ENCODE peak calls at places on chromosomes 11 and 22, in four cellular contexts. One of them, this sample, is unnamed.

GRCh38 chr11:94823127-94823732 is 55.1 kb downstream of the AMOTL1 start:
- DNase-seq in neuronal stem cell: no peak
- DNase-seq in tibial artery: no peak
- DNase-seq in psoas muscle: no peak
- DNase-seq in this sample: no peak

GRCh38 chr11:111585371-111585770 is 16.9 kb upstream of the SIK2 start:
- DNase-seq in neuronal stem cell: no peak
- DNase-seq in tibial artery: no peak
- DNase-seq in psoas muscle: no peak
- DNase-seq in this sample: no peak

GRCh38 chr11:132456735-132457328 is 1075.5 kb downstream of the OPCML start:
- DNase-seq in neuronal stem cell: peak
- DNase-seq in tibial artery: no peak
- DNase-seq in psoas muscle: no peak
- DNase-seq in this sample: no peak

GRCh38 chr11:450809-451451 is 851 bp downstream of the PTDSS2 start:
- DNase-seq in neuronal stem cell: peak
- DNase-seq in tibial artery: no peak
- DNase-seq in psoas muscle: peak
- DNase-seq in this sample: no peak

GRCh38 chr22:24112188-24112587 is 69.1 kb upstream of the SUSD2 start:
- DNase-seq in neuronal stem cell: no peak
- DNase-seq in tibial artery: no peak
- DNase-seq in psoas muscle: no peak
- DNase-seq in this sample: no peak

GRCh38 chr11:65862941-65863888 is 3.0 kb downstream of the MUS81 start:
- DNase-seq in neuronal stem cell: no peak
- DNase-seq in tibial artery: peak
- DNase-seq in psoas muscle: peak
- DNase-seq in this sample: no peak

GRCh38 chr11:76237914-76238313 is 31.6 kb upstream of the WNT11 start:
- DNase-seq in neuronal stem cell: no peak
- DNase-seq in tibial artery: no peak
- DNase-seq in psoas muscle: no peak
- DNase-seq in this sample: no peak

GRCh38 chr11:17972987-17973386 is 39.9 kb downstream of the SERGEF start:
- DNase-seq in neuronal stem cell: peak
- DNase-seq in tibial artery: no peak
- DNase-seq in psoas muscle: peak
- DNase-seq in this sample: peak

GRCh38 chr11:57161351-57161750 is 20.4 kb upstream of the LRRC55 start:
- DNase-seq in neuronal stem cell: no peak
- DNase-seq in tibial artery: no peak
- DNase-seq in psoas muscle: no peak
- DNase-seq in this sample: no peak

GRCh38 chr11:111302298-111302697 is 4.0 kb downstream of the POU2AF3 start:
- DNase-seq in neuronal stem cell: no peak
- DNase-seq in tibial artery: no peak
- DNase-seq in psoas muscle: no peak
- DNase-seq in this sample: no peak

GRCh38 chr11:94757037-94757681 is 11.0 kb upstream of the AMOTL1 start:
- DNase-seq in neuronal stem cell: no peak
- DNase-seq in tibial artery: no peak
- DNase-seq in psoas muscle: no peak
- DNase-seq in this sample: no peak

GRCh38 chr22:49295851-49296560 is 531.7 kb downstream of the BRD1 start:
- DNase-seq in neuronal stem cell: no peak
- DNase-seq in tibial artery: peak
- DNase-seq in psoas muscle: no peak
- DNase-seq in this sample: no peak

GRCh38 chr22:45422237-45422983 is 8.9 kb downstream of the RIBC2 start:
- DNase-seq in neuronal stem cell: no peak
- DNase-seq in tibial artery: peak
- DNase-seq in psoas muscle: no peak
- DNase-seq in this sample: no peak

GRCh38 chr22:43833286-43834240 is 21.5 kb upstream of the EFCAB6 start:
- DNase-seq in neuronal stem cell: no peak
- DNase-seq in tibial artery: no peak
- DNase-seq in psoas muscle: peak
- DNase-seq in this sample: no peak

GRCh38 chr22:45064313-45065268 is 54.8 kb upstream of the PHF21B start:
- DNase-seq in neuronal stem cell: no peak
- DNase-seq in tibial artery: no peak
- DNase-seq in psoas muscle: no peak
- DNase-seq in this sample: no peak

GRCh38 chr11:13446444-13446843 is 16.6 kb downstream of the BTBD10 start:
- DNase-seq in neuronal stem cell: no peak
- DNase-seq in tibial artery: no peak
- DNase-seq in psoas muscle: no peak
- DNase-seq in this sample: no peak

GRCh38 chr11:133619397-133619796 is 87.1 kb upstream of the OPCML start:
- DNase-seq in neuronal stem cell: no peak
- DNase-seq in tibial artery: no peak
- DNase-seq in psoas muscle: no peak
- DNase-seq in this sample: no peak

GRCh38 chr11:32939866-32940265 is 47.3 kb downstream of the QSER1 start:
- DNase-seq in neuronal stem cell: no peak
- DNase-seq in tibial artery: no peak
- DNase-seq in psoas muscle: no peak
- DNase-seq in this sample: no peak

GRCh38 chr22:50399751-50400331 is 56.7 kb downstream of the PPP6R2 start:
- DNase-seq in neuronal stem cell: peak
- DNase-seq in tibial artery: no peak
- DNase-seq in psoas muscle: peak
- DNase-seq in this sample: peak

GRCh38 chr11:119207607-119208006 is 1.5 kb downstream of the CBL start:
- DNase-seq in neuronal stem cell: no peak
- DNase-seq in tibial artery: no peak
- DNase-seq in psoas muscle: no peak
- DNase-seq in this sample: no peak
- H3K4me3 ChIP-seq in neuronal stem cell: peak
- H3K4me3 ChIP-seq in tibial artery: peak
- H3K4me3 ChIP-seq in psoas muscle: peak
- H3K4me3 ChIP-seq in this sample: peak

DNA sequence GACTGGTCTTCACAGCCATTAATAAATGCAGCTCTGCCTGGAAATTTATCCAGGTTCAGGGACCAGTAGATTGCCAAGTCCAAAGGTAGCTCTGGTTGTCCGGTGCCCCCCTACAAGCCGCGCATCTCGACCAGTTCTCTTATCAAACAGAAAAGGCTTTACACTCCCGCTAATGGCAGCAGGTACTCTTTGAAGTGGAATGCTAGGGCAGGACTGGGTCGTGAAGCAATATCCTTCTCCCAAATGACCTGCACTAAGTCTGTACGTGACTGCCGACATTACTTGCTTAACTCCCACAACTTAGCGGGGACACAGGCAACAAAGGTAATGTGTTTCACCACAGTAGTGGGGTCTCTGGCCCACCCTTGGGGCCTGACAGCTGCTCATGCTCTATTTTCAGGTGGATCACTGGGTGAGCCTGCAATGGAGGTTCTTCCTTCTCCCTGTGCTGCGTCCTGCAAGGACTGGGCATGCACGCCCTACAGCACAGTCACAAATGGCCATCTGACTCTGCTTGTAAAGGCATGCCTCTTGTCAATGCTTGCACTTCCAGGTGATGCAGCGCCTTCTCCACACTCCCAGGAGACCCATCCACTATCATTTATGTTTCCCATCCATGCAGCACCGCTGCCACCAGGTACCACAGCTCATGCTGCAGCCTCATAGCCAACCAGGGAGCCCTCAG is 96.2 kb upstream of the CTSC start:
- DNase-seq in neuronal stem cell: no peak
- DNase-seq in tibial artery: no peak
- DNase-seq in psoas muscle: no peak
- DNase-seq in this sample: no peak
- H3K27ac ChIP-seq in neuronal stem cell: no peak
- H3K27ac ChIP-seq in tibial artery: no peak
- H3K27ac ChIP-seq in psoas muscle: no peak
- H3K27ac ChIP-seq in this sample: no peak

GRCh38 chr11:118175031-118175531 is 1.4 kb downstream of the SCN2B start:
- DNase-seq in neuronal stem cell: no peak
- DNase-seq in tibial artery: no peak
- DNase-seq in psoas muscle: no peak
- DNase-seq in this sample: no peak

GRCh38 chr11:118176400-118177134 is at the start of gene SCN2B:
- DNase-seq in neuronal stem cell: no peak
- DNase-seq in tibial artery: no peak
- DNase-seq in psoas muscle: no peak
- DNase-seq in this sample: no peak

GRCh38 chr11:118175600-118176399 is 639 bp downstream of the SCN2B start:
- DNase-seq in neuronal stem cell: no peak
- DNase-seq in tibial artery: no peak
- DNase-seq in psoas muscle: no peak
- DNase-seq in this sample: no peak

GRCh38 chr11:118180300-118180703 is 3.9 kb upstream of the SCN2B start:
- DNase-seq in neuronal stem cell: peak
- DNase-seq in tibial artery: peak
- DNase-seq in psoas muscle: peak
- DNase-seq in this sample: peak
- H3K4me3 ChIP-seq in neuronal stem cell: no peak
- H3K4me3 ChIP-seq in tibial artery: no peak
- H3K4me3 ChIP-seq in psoas muscle: peak
- H3K4me3 ChIP-seq in this sample: no peak

GRCh38 chr11:72720047-72720446 is 32.2 kb downstream of the ARAP1 start:
- DNase-seq in neuronal stem cell: no peak
- DNase-seq in tibial artery: no peak
- DNase-seq in psoas muscle: peak
- DNase-seq in this sample: no peak
- H3K27ac ChIP-seq in neuronal stem cell: no peak
- H3K27ac ChIP-seq in tibial artery: peak
- H3K27ac ChIP-seq in psoas muscle: peak
- H3K27ac ChIP-seq in this sample: peak

DNA sequence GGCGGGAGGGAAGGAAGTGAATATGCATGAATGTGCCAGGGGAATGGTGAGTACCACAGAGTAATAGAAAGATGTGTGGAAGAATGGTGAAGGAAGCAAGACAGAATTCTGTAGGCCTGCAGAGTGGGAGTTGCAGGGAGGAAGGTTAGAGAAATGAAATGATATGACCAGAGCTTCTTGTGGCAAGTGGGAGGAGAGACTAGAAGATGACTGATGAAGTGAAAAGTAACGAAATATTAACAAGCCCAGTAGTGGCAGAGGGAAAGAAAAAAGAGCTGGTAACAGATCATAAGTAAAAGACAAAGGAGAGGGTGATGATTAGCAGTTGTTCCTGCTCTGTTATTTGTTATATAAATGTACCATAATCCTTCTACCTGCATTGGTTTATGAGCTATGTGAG is 1.0 kb upstream of the ALKBH8 start:
- DNase-seq in neuronal stem cell: no peak
- DNase-seq in tibial artery: no peak
- DNase-seq in psoas muscle: no peak
- DNase-seq in this sample: no peak
- H3K4me3 ChIP-seq in neuronal stem cell: no peak
- H3K4me3 ChIP-seq in tibial artery: no peak
- H3K4me3 ChIP-seq in psoas muscle: no peak
- H3K4me3 ChIP-seq in this sample: no peak

DNA sequence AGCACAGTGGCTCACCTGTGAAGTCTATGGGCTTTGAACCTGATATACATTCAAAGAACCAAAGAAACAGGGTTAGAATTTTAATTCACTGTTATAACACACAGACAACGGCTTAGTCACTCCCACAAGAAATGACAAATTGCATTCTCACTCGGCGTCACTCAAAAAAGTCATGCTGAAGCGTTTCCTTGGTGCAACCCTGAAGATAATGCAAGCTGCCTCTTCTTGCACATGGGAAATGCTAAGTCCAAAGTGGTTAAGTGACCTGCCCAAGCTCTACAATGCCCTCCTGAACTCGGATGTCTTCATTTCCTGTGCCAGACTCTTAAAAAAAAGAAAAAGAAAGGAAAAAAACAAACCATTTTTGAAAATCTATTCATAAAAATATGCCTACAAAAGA is 10.0 kb downstream of the LGR4 start:
- DNase-seq in neuronal stem cell: no peak
- DNase-seq in tibial artery: no peak
- DNase-seq in psoas muscle: no peak
- DNase-seq in this sample: no peak
- H3K27ac ChIP-seq in neuronal stem cell: no peak
- H3K27ac ChIP-seq in tibial artery: no peak
- H3K27ac ChIP-seq in psoas muscle: no peak
- H3K27ac ChIP-seq in this sample: no peak

DNA sequence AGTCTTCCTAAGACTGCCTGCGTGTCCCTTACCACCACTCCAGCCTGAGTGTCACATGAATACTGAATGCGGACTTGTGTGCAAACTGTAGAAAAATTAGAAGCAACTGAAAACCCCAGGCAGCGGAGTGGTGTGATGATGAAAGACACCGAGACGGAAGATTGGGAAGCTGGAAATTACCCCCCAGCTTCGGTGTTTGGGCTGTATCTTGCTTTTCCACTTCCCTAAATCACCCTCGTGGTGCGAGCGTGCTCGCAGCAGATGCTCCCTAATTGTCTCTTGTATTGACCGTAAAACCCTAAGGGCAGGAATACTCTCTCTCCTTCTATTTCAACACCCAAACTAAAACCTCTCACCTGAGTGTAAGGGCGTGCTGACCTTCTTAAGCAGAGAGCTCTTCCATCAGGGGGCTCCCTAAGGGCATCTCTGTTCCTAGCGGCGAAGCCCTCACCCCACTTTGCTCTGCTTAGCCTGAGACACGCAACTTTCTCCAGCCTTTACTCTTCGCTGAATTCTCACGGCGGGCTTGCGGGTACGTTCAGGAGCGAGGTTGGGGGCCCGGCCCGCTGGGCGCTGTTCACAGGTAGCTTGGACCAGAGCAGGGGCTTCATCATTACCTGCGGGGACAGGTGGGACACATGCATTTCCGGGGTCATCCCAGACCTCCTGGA is 62.4 kb downstream of the CRYBB2 start:
- DNase-seq in neuronal stem cell: peak
- DNase-seq in tibial artery: no peak
- DNase-seq in psoas muscle: no peak
- DNase-seq in this sample: no peak
- H3K4me3 ChIP-seq in neuronal stem cell: no peak
- H3K4me3 ChIP-seq in tibial artery: no peak
- H3K4me3 ChIP-seq in psoas muscle: no peak
- H3K4me3 ChIP-seq in this sample: no peak

DNA sequence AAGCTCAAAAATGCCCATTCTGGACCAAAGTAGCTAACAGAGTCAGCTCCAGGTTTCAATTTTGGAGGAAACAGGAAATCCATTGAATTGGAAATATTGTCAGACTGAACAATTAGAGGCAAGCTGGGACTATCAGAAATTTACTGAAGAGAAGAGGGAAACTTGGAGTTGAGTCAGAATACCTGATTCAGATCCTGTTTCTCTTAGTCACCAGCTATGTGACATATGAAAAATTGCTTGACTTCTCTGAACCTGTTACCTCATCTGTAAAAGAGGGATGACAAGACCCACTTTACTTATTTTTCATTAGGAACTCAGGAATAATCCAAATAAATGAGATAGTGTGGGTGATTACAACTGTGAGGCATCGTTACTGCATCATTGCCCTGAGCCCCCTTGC is 148.9 kb upstream of the CADM1 start:
- DNase-seq in neuronal stem cell: no peak
- DNase-seq in tibial artery: no peak
- DNase-seq in psoas muscle: no peak
- DNase-seq in this sample: no peak
- H3K27ac ChIP-seq in neuronal stem cell: no peak
- H3K27ac ChIP-seq in tibial artery: no peak
- H3K27ac ChIP-seq in psoas muscle: no peak
- H3K27ac ChIP-seq in this sample: no peak

This sample was measured in heart right ventricle.